ENCODE peak calls at places on chromosome 16, in six cellular contexts. A, J, G, M, O and V are unnamed samples.

GRCh38 chr16:23339781-23340180 is 37.7 kb downstream of the SCNN1B start:
- DNase-seq in A (no peak), J (no peak), G (no peak), M (no peak), O (no peak), V (no peak)

GRCh38 chr16:46736695-46737094 is 11.4 kb downstream of the MYLK3 start:
- DNase-seq in A (no peak), J (no peak), G (no peak), M (peak), O (no peak), V (no peak)

GRCh38 chr16:85276741-85277140 is 164.5 kb upstream of the CIBAR2 start:
- DNase-seq in A (no peak), J (no peak), G (no peak), M (no peak), O (no peak), V (no peak)

GRCh38 chr16:85347213-85347591 is 234.9 kb upstream of the CIBAR2 start:
- DNase-seq in A (peak), J (no peak), G (no peak), M (no peak), O (no peak), V (no peak)

GRCh38 chr16:21713549-21714368 is 50.0 kb downstream of the OTOA start:
- DNase-seq in A (no peak), J (no peak), G (no peak), M (no peak), O (no peak), V (no peak)

GRCh38 chr16:23597003-23597756 is 1.1 kb upstream of the NDUFAB1 start:
- DNase-seq in A (peak), J (no peak), G (no peak), M (peak), O (peak), V (peak)

GRCh38 chr16:67396159-67396774 is 3.0 kb upstream of the TPPP3 start:
- DNase-seq in A (no peak), J (no peak), G (peak), M (peak), O (no peak), V (no peak)

GRCh38 chr16:27240948-27241531 is 27.5 kb downstream of the NSMCE1 start:
- DNase-seq in A (no peak), J (no peak), G (no peak), M (peak), O (no peak), V (no peak)

GRCh38 chr16:23227529-23227928 is 45.0 kb downstream of the SCNN1G start:
- DNase-seq in A (no peak), J (no peak), G (peak), M (no peak), O (no peak), V (no peak)